ENCODE peak calls at places on chromosomes 16 and 17, in four cellular contexts. X, A, J and V are unnamed samples.

GRCh38 chr17:41695954-41696720 is 7.5 kb downstream of the EIF1 start:
- DNase-seq in J (no peak), X (peak), A (no peak), V (peak)

GRCh38 chr17:4485676-4486646 is 12.7 kb upstream of the SPNS2 start:
- DNase-seq in X (no peak), A (no peak), J (no peak), V (peak)

GRCh38 chr16:54843424-54843750 is 87.3 kb upstream of the IRX5 start:
- DNase-seq in X (no peak), A (no peak), J (no peak), V (no peak)

GRCh38 chr17:29160253-29160652 is 19.9 kb downstream of the MYO18A start:
- DNase-seq in X (no peak), A (no peak), J (no peak), V (no peak)

GRCh38 chr16:69311533-69312388 is 611 bp downstream of the VPS4A start:
- DNase-seq in J (no peak), X (peak), A (peak), V (peak)

GRCh38 chr17:549197-550040 is 165.2 kb downstream of the VPS53 start:
- DNase-seq in J (no peak), A (no peak), X (no peak), V (no peak)

GRCh38 chr16:71357681-71358080 is 842 bp upstream of the CALB2 start:
- DNase-seq in J (no peak), X (no peak), A (no peak), V (no peak)

GRCh38 chr16:89122322-89122831 is 28.7 kb downstream of the ACSF3 start:
- DNase-seq in X (no peak), A (peak), J (no peak), V (peak)

GRCh38 chr16:29717113-29717512 is 28.7 kb downstream of the C16orf54 start:
- DNase-seq in A (no peak), X (no peak), J (no peak), V (no peak)